ENCODE peak calls at places on chromosomes 4 and X, in four cellular contexts. M is psoas muscle, A is mammary epithelial cell, P is mucosa of descending colon. H is an unnamed sample. For H3K9me3, the result is how much of the 10 kb centered on the place peaks cover.

GRCh38 chr4:72974694-72975487 is 94.6 kb downstream of the COX18 start:
- DNase-seq in M (no peak), A (peak), P (no peak), H (no peak)

GRCh38 chr4:122827258-122827887 is 742 bp downstream of the FGF2 start:
- DNase-seq in M (peak), A (peak), P (peak), H (peak)

GRCh38 chr4:163548481-163549243 is 54.2 kb downstream of the TMA16 start:
- DNase-seq in M (no peak), A (peak), P (no peak), H (no peak)

GRCh38 chr4:138104462-138104775 is 137.7 kb downstream of the SLC7A11 start:
- DNase-seq in M (no peak), A (no peak), P (no peak), H (no peak)

GRCh38 chrX:38717871-38718270 is 83.4 kb upstream of the MID1IP1 start:
- DNase-seq in M (no peak), A (peak), P (no peak), H (no peak)

GRCh38 chrX:20285513-20285912 is 18.8 kb upstream of the RPS6KA3 start:
- DNase-seq in M (no peak), A (peak), P (no peak), H (no peak)

GRCh38 chr4:83810428-83810827 is 274.5 kb downstream of the GPAT3 start:
- DNase-seq in M (no peak), A (no peak), P (no peak), H (no peak)

GRCh38 chr4:138655970-138656369 is 359.6 kb upstream of the NOCT start:
- DNase-seq in M (no peak), A (no peak), P (no peak), H (no peak)

GRCh38 chr4:133149932-133150642 is 993 bp downstream of the PCDH10 start:
- DNase-seq in M (no peak), A (no peak), P (no peak), H (no peak)

GRCh38 chrX:11066812-11067211 is 44.3 kb upstream of the HCCS start:
- DNase-seq in M (no peak), A (no peak), P (no peak), H (no peak)

GRCh38 chrX:153776611-153777045 is 4.2 kb upstream of the SRPK3 start:
- DNase-seq in M (peak), A (no peak), P (peak), H (no peak)

GRCh38 chrX:10042055-10042454 is 74.9 kb downstream of the CLDN34 start:
- DNase-seq in M (no peak), A (no peak), P (no peak), H (no peak)

GRCh38 chr4:2936773-2937145 is 26.4 kb downstream of the NOP14 start:
- DNase-seq in M (no peak), A (peak), P (peak), H (peak)

GRCh38 chr4:38117614-38118013 is 157.4 kb downstream of the PTTG2 start:
- DNase-seq in M (no peak), A (no peak), P (no peak), H (no peak)

GRCh38 chr4:38166082-38166481 is 205.9 kb downstream of the PTTG2 start:
- DNase-seq in M (no peak), A (no peak), P (no peak), H (no peak)

GRCh38 chr4:85759392-85759791 is 284.4 kb downstream of the ARHGAP24 start:
- DNase-seq in M (no peak), A (no peak), P (no peak), H (no peak)

GRCh38 chrX:105461013-105461412 is 240.5 kb upstream of the TEX13A start:
- DNase-seq in M (no peak), A (peak), P (no peak), H (no peak)

GRCh38 chrX:133970021-133970550 is 15.3 kb downstream of the GPC3 start:
- DNase-seq in M (no peak), A (no peak), P (no peak), H (no peak)

GRCh38 chrX:132652871-132653270 is 164.0 kb upstream of the MBNL3 start:
- DNase-seq in M (no peak), A (no peak), P (no peak), H (no peak)

GRCh38 chr4:14478504-14478903 is 523.8 kb upstream of the CPEB2 start:
- DNase-seq in M (no peak), A (no peak), P (no peak), H (no peak)
- H3K9me3 ChIP-seq in M (under half), A (under half), P (under half), H (under half)

GRCh38 chr4:159024266-159024665 is 78.6 kb upstream of the RAPGEF2 start:
- DNase-seq in M (no peak), A (no peak), P (no peak), H (no peak)
- TF ChIP-seq CTCF in M (no peak), A (no peak), P (no peak), H (no peak)

GRCh38 chr4:21864686-21865085 is 83.9 kb downstream of the KCNIP4 start:
- DNase-seq in M (no peak), A (no peak), P (no peak), H (no peak)

GRCh38 chr4:21862917-21863316 is 85.7 kb downstream of the KCNIP4 start:
- DNase-seq in M (no peak), A (no peak), P (no peak), H (no peak)

GRCh38 chr4:21856301-21856700 is 92.3 kb downstream of the KCNIP4 start:
- DNase-seq in M (no peak), A (no peak), P (no peak), H (no peak)

GRCh38 chr4:21856754-21857153 is 91.8 kb downstream of the KCNIP4 start:
- DNase-seq in M (no peak), A (no peak), P (no peak), H (no peak)

DNA sequence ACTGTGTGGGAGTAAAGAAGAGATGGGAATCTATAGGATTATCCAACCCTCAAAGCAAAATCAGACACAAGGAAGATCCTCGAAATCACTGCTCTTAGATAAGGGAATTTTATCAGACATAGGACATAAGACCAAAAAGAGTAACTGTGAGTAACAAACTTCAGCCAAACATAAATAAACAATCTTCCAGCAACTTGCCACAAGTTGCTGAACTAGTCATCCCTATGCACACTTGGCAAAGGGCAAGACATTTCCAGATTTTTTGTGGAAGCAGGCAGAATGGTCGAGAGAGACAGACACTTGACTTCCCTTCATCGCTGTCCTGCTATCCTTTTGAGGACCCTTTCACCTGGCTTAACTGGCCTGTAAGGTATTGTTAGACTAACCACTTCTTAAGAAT is 89.6 kb downstream of the KCNIP4 start:
- DNase-seq in M (no peak), A (no peak), P (no peak), H (no peak)
- H3K9me3 ChIP-seq in M (under half), A (under half), P (under half), H (under half)

GRCh38 chrX:77628294-77629025 is 157.6 kb downstream of the ATRX start:
- DNase-seq in M (no peak), A (no peak), P (no peak), H (no peak)
- TF ChIP-seq CTCF in M (no peak), A (peak), P (no peak), H (no peak)